ENCODE peak calls at places on chromosomes 16 and 17, in eight cellular contexts. L, O, W, J, K, P, Z and T are unnamed samples.
A peak's percentile ranks its signal among the peaks of the same experiment; 100 is the strongest.

GRCh38 chr16:64478258-64478906 is 643.5 kb downstream of the CDH11 start:
- DNase-seq in J (no peak), L (peak; percentile 11), Z (no peak), W (no peak), O (no peak), P (no peak), K (peak; percentile 26), T (no peak)

GRCh38 chr16:70579648-70580630 is 56.3 kb downstream of the SF3B3 start:
- DNase-seq in L (no peak), W (peak; percentile 52), O (peak; percentile 66), Z (no peak), J (peak; percentile 63), P (no peak), K (no peak), T (peak; percentile 31)

GRCh38 chr16:12758031-12758669 is 45.5 kb downstream of the CPPED1 start:
- DNase-seq in Z (no peak), J (no peak), O (no peak), L (no peak), K (no peak), W (no peak), P (no peak), T (no peak)

GRCh38 chr16:66903544-66904427 is 14.9 kb downstream of the CDH16 start:
- DNase-seq in O (peak; percentile 83), L (no peak), W (no peak), Z (no peak), K (no peak), P (no peak), J (no peak), T (no peak)

GRCh38 chr16:70679653-70680494 is 6.0 kb downstream of the MTSS2 start:
- DNase-seq in K (no peak), W (no peak), J (no peak), Z (no peak), L (no peak), O (no peak), P (no peak), T (peak; percentile 53)

GRCh38 chr17:2279707-2280106 is 23.9 kb downstream of the SMG6 start:
- DNase-seq in P (no peak), O (no peak), Z (no peak), K (no peak), J (no peak), L (no peak), W (no peak), T (no peak)

GRCh38 chr16:47921535-47921934 is 234.3 kb downstream of the ABCC12 start:
- DNase-seq in Z (no peak), W (no peak), O (no peak), J (no peak), P (no peak), L (no peak), K (no peak), T (no peak)

GRCh38 chr17:13323990-13324389 is 277.7 kb downstream of the HS3ST3A1 start:
- DNase-seq in L (no peak), P (no peak), O (no peak), K (no peak), Z (no peak), W (no peak), J (no peak), T (no peak)

GRCh38 chr17:78400581-78401240 is 22.3 kb downstream of the PGS1 start:
- DNase-seq in J (no peak), O (no peak), K (no peak), W (peak; percentile 62), P (no peak), L (no peak), Z (no peak), T (no peak)

GRCh38 chr16:12723681-12724080 is 80.0 kb downstream of the CPPED1 start:
- DNase-seq in K (no peak), O (no peak), Z (no peak), W (no peak), J (no peak), P (no peak), L (no peak), T (no peak)

GRCh38 chr17:76500074-76500744 is 1.0 kb downstream of the RHBDF2 start:
- DNase-seq in L (no peak), W (no peak), O (no peak), Z (no peak), K (no peak), J (no peak), P (no peak), T (no peak)

GRCh38 chr16:84486551-84487235 is 17.8 kb downstream of the MEAK7 start:
- DNase-seq in P (no peak), W (no peak), O (no peak), K (no peak), L (no peak), Z (peak; percentile 64), J (peak; percentile 7), T (no peak)

DNA sequence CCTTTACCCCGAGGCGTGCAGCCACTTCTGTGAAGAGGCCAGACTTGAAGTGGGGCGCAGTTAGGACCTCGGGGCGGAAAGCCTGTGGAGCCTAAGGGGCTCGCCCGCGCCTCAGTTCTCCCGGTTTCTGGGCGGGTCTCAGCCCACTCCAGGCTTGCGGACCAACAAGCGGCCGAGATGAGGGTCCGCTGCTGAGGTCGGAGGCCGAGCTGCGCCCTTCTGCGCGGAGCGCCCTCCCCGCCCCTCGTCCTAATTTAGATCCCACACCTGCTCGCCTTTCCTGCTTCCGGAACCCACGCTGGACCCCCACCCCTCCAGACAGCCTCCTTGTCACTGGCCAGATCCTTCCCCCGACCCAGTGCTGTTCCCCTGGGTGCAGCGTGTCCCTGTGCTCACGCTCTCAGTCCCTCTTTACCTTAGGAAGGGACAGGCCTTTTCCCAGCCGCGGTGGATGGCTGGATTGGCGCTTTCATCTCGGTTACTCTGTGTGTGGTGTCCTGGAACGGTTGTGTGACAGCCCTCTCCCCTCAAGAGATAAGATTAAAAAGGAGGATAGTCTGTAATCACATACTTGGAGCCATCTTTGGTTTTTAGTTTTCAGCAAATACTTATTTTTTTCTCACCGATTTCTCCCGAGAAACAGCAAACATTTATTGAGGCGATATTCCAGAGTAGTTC is 933 bp upstream of the ATXN7L3 start:
- DNase-seq in O (no peak), Z (no peak), K (no peak), J (no peak), P (no peak), L (no peak), W (peak; percentile 53), T (no peak)
- TF ChIP-seq POLR2A in O (no peak), Z (no peak), K (no peak), J (no peak), P (peak; percentile 13), L (no peak), W (no peak), T (no peak)

GRCh38 chr17:74961657-74962360 is 10.8 kb downstream of the HID1 start:
- DNase-seq in K (peak; percentile 91), J (peak; percentile 85), Z (peak; percentile 96), P (no peak), W (peak; percentile 91), L (peak; percentile 91), O (peak; percentile 88), T (peak; percentile 91)

GRCh38 chr17:74959826-74960738 is 12.5 kb downstream of the HID1 start:
- DNase-seq in P (no peak), W (no peak), O (no peak), K (no peak), J (no peak), L (peak; percentile 59), Z (no peak), T (no peak)

GRCh38 chr17:74957935-74958549 is 14.5 kb downstream of the HID1 start:
- DNase-seq in P (no peak), W (peak; percentile 76), K (peak; percentile 71), L (peak; percentile 63), O (peak; percentile 74), J (peak; percentile 48), Z (peak; percentile 89), T (peak; percentile 74)

GRCh38 chr17:74962622-74963394 is 9.8 kb downstream of the HID1 start:
- DNase-seq in P (no peak), O (no peak), Z (no peak), J (no peak), K (no peak), W (no peak), L (no peak), T (no peak)

GRCh38 chr17:74960739-74961342 is 11.7 kb downstream of the HID1 start:
- DNase-seq in W (peak; percentile 77), P (no peak), K (no peak), J (no peak), O (no peak), L (peak; percentile 89), Z (no peak), T (no peak)
- TF ChIP-seq CTCF in W (peak; percentile 70), P (peak; percentile 44), K (no peak), J (no peak), O (no peak), L (peak; percentile 78), Z (no peak), T (no peak)

DNA sequence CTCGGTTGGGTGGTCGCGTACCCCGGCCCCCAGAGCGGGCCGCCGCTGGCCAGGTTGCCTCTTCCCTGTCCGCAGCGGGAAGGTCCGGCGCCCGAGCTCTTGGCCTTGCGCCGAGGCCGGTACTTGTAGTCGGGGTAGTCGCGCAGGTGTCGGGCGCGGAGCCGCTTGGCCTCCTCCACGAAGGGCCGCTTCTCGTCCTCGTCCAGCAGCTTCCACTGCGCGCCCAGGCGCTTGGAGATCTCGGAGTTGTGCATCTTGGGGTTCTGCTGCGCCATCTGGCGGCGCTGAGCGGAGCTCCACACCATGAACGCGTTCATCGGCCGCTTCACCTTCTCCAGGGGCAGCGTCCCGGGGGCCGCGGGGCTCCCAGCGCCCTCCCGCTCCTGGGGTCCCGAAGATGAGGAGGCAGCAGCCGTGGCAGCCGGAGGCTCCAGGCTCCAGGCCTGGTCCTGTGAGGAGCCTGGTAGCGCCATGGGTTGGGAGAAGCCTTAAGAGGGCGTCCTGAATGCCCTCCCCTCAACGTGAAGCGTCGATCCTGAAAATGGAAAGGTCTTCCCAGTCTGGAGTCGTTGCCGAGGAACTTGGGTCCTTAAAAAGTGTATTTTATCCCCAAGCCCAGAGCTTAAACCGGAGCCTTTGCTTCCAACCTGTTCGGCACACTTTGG is 558 bp downstream of the SOX15 start:
- DNase-seq in W (peak; percentile 86), P (no peak), J (peak; percentile 79), L (peak; percentile 72), K (peak; percentile 85), Z (peak; percentile 91), O (peak; percentile 80), T (peak; percentile 88)
- TF ChIP-seq POLR2A in W (no peak), P (peak; percentile 32), J (no peak), L (no peak), K (no peak), Z (no peak), O (no peak), T (peak; percentile 51)

DNA sequence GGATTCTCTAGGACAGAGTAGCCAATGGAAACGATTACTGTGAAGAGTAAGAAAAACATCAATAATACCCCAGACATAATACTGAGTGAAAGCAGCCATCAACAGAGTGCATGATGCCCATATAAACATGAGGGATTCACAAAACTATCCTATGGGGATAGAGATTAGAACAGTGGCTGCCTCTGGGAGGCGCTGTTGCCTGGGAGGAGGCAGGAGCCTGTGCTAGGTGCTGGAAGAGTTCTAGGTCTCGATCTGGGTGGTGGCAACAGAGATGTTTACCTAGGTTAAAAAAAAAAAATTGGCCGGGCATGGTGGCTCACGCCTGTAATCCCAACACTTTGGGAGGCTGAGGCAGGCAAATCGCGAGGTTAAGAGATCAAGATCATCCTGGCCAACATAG is 7.9 kb downstream of the FA2H start:
- DNase-seq in J (no peak), P (no peak), L (no peak), W (no peak), Z (no peak), O (no peak), K (no peak), T (no peak)
- TF ChIP-seq CTCF in J (no peak), P (no peak), L (peak; percentile 11), W (no peak), Z (no peak), O (no peak), K (no peak), T (no peak)